ENCODE peak calls at places on chromosome 17, in seven cellular contexts. W, R, Z, V, I, K and T are unnamed samples.

GRCh38 chr17:10149573-10150399 is 48.6 kb downstream of the GAS7 start:
- DNase-seq in R (peak; percentile 44), W (no peak), I (peak; percentile 77), K (no peak), V (peak; percentile 72), Z (peak; percentile 29), T (no peak)

GRCh38 chr17:36534117-36534880 is at the start of gene MYO19:
- DNase-seq in W (peak; percentile 86), Z (no peak), V (peak; percentile 59), K (peak; percentile 62), I (no peak), R (peak; percentile 63), T (peak; percentile 84)

GRCh38 chr17:41976142-41976768 is 9.7 kb downstream of the CNP start:
- DNase-seq in K (no peak), W (no peak), I (no peak), R (no peak), Z (peak; percentile 31), V (no peak), T (no peak)

GRCh38 chr17:30450125-30451027 is 26.8 kb upstream of the GOSR1 start:
- DNase-seq in W (no peak), V (no peak), R (no peak), I (no peak), Z (no peak), K (no peak), T (no peak)

GRCh38 chr17:76251478-76252039 is 11.3 kb upstream of the RNF157 start:
- DNase-seq in V (no peak), W (no peak), I (no peak), Z (no peak), R (no peak), K (no peak), T (peak; percentile 20)

GRCh38 chr17:50205111-50205821 is 3.8 kb upstream of the COL1A1 start:
- DNase-seq in V (no peak), W (no peak), Z (no peak), I (no peak), R (no peak), K (no peak), T (peak; percentile 23)

GRCh38 chr17:42531455-42532354 is 4.3 kb upstream of the NAGLU start:
- DNase-seq in V (peak; percentile 47), I (no peak), Z (no peak), R (peak; percentile 66), W (no peak), K (peak; percentile 52), T (no peak)

GRCh38 chr17:47884905-47885735 is 10.9 kb upstream of the SP2 start:
- DNase-seq in V (no peak), K (no peak), I (no peak), R (no peak), Z (no peak), W (no peak), T (no peak)

GRCh38 chr17:27390540-27390939 is 65.7 kb upstream of the KSR1 start:
- DNase-seq in V (no peak), I (no peak), R (no peak), Z (no peak), K (no peak), W (no peak), T (no peak)

GRCh38 chr17:67546578-67547527 is 169.8 kb downstream of the PITPNC1 start:
- DNase-seq in I (no peak), R (peak; percentile 81), K (no peak), Z (no peak), W (no peak), V (no peak), T (no peak)

GRCh38 chr17:76539631-76540271 is at the start of gene PRCD:
- DNase-seq in I (no peak), K (no peak), W (no peak), R (no peak), V (no peak), Z (no peak), T (no peak)

GRCh38 chr17:52147872-52148271 is 10.6 kb downstream of the CA10 start:
- DNase-seq in V (peak; percentile 32), Z (no peak), I (no peak), W (no peak), K (no peak), R (no peak), T (no peak)

GRCh38 chr17:55062921-55063320 is 94.4 kb downstream of the STXBP4 start:
- DNase-seq in V (no peak), W (no peak), I (no peak), Z (no peak), R (no peak), K (no peak), T (no peak)

GRCh38 chr17:22310717-22311686 is 618.7 kb downstream of the KCNJ18 start:
- DNase-seq in W (peak; percentile 65), V (no peak), I (no peak), K (no peak), R (no peak), Z (no peak), T (no peak)

GRCh38 chr17:3879591-3880417 is 13.0 kb downstream of the CAMKK1 start:
- DNase-seq in Z (no peak), K (no peak), W (no peak), I (no peak), V (no peak), R (no peak), T (no peak)

GRCh38 chr17:6461246-6461645 is 17.0 kb downstream of the PIMREG start:
- DNase-seq in K (no peak), I (no peak), W (no peak), R (no peak), V (no peak), Z (no peak), T (no peak)

GRCh38 chr17:14305785-14306496 is 5.1 kb downstream of the HS3ST3B1 start:
- DNase-seq in W (no peak), I (no peak), K (no peak), R (no peak), Z (no peak), V (no peak), T (no peak)

GRCh38 chr17:83092931-83093330 is 13.5 kb downstream of the METRNL start:
- DNase-seq in Z (no peak), R (no peak), I (no peak), W (no peak), K (no peak), V (no peak), T (no peak)

GRCh38 chr17:59607061-59607460 is 12.6 kb upstream of the CLTC start:
- DNase-seq in I (no peak), R (no peak), Z (no peak), W (no peak), V (no peak), K (peak; percentile 6), T (no peak)

GRCh38 chr17:59611503-59611902 is 8.2 kb upstream of the CLTC start:
- DNase-seq in W (no peak), K (no peak), R (no peak), V (no peak), I (no peak), Z (no peak), T (no peak)

GRCh38 chr17:59607817-59608403 is 11.8 kb upstream of the CLTC start:
- DNase-seq in R (no peak), K (peak; percentile 18), Z (no peak), I (no peak), W (no peak), V (peak; percentile 15), T (no peak)
- TF ChIP-seq CTCF in R (peak; percentile 8), K (peak; percentile 65), Z (no peak), I (no peak), W (peak; percentile 28), V (no peak), T (no peak)

DNA sequence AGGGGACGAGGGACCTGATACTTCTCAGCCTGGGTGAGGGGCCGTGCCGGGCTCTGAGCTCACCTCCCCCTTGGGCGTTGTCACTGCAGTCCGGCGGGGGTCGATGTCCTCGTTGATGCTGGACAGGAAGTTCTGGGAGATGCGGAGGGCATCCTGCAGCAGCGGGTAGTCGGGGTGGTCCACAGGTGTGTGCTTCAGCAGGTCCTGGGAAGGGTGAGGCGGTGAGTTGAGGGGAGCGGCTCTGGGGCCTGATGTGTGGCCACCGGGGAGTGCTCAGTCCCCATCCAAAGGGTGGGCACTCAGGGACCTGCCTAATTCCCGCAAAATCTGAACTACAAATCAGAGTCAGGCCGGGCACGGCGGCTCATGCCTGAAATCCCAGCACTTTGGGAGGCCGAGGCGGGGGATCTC is 75.6 kb downstream of the TIMM22 start:
- DNase-seq in R (no peak), Z (no peak), K (no peak), I (no peak), W (no peak), V (no peak), T (peak; percentile 57)
- TF ChIP-seq CTCF in R (no peak), Z (no peak), K (no peak), I (no peak), W (no peak), V (no peak), T (no peak)

GRCh38 chr17:28573966-28574480 is 2.7 kb downstream of the ALDOC start:
- DNase-seq in I (no peak), R (no peak), Z (no peak), W (no peak), K (no peak), V (no peak), T (no peak)

GRCh38 chr17:28574536-28574935 is 2.2 kb downstream of the ALDOC start:
- DNase-seq in I (no peak), R (no peak), W (no peak), Z (no peak), V (no peak), K (no peak), T (no peak)

GRCh38 chr17:28576758-28577465 is at the start of gene ALDOC:
- DNase-seq in Z (peak; percentile 71), V (peak; percentile 86), I (peak; percentile 72), R (peak; percentile 99), K (peak; percentile 87), W (peak; percentile 90), T (peak; percentile 96)

GRCh38 chr17:28573521-28573920 is 2.2 kb upstream of the PIGS start:
- DNase-seq in I (no peak), Z (no peak), W (no peak), V (no peak), K (no peak), R (no peak), T (no peak)

GRCh38 chr17:28575126-28575795 is 1.4 kb downstream of the ALDOC start:
- DNase-seq in K (no peak), Z (no peak), W (no peak), V (no peak), I (no peak), R (no peak), T (no peak)
- TF ChIP-seq CTCF in K (no peak), Z (no peak), W (no peak), V (no peak), I (no peak), R (no peak), T (no peak)

DNA sequence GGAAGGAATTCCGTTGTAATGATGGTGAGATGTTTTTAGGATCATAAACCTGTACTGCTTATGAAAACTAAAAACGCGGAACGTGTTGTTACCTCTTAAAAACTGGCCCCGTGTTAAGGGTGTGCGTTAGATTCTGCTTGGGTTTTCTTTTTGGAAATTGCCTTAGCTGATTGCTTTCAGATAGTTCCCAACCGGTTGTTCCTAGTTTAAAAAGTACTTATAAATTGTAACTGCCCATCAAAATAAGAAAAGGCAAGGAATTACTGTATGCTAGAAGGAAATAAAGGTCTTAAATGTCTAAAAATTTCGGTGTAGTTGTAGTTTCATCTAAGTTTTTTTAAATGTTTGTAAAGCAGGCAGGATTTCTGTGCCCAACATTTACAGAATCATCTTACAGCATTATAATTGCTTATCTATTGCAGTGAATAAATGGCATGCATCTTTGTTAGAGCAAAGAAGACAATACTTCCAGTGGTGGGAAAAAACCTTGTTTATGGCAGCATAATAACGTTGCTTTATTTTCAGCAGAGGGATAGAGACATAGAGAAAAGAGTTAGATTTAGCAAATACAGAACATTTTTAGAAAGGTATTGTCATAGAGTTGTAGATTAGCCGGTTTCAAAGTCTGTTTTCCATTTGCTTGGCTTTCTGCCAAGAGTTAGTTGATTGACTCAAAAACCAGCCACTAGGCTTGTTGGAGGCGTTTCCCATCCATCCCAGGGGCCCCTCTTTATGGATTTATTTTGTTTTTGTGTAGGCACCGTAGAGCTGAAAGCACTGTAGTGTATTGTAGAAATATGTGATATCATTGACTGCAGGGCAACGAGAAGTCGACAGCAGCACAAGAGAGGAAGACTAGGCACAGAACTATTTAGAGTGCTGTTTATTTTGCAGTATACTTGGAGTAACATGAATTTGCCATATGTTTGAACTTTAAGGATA is 1.7 kb downstream of the PPM1D start:
- DNase-seq in Z (no peak), K (peak; percentile 42), W (no peak), R (peak; percentile 74), I (peak; percentile 65), V (peak; percentile 45), T (no peak)
- TF ChIP-seq CTCF in Z (no peak), K (no peak), W (peak; percentile 10), R (no peak), I (no peak), V (no peak), T (peak; percentile 61)